ENCODE peak calls at places on chromosomes 1 and 21, in four cellular contexts. O is M059J, F is spleen, L is Right ventricle myocardium superior. T is an unnamed sample.

GRCh38 chr1:116150368-116150767 is 39.2 kb downstream of the MAB21L3 start:
- DNase-seq in F (no peak), L (no peak), O (no peak), T (no peak)

GRCh38 chr1:200967693-200968468 is 55.6 kb downstream of the KIF21B start:
- DNase-seq in F (no peak), O (no peak), L (no peak), T (no peak)

GRCh38 chr1:2594641-2595131 is 8.1 kb downstream of the PRXL2B start:
- DNase-seq in L (peak; percentile 37), O (no peak), F (peak; percentile 72), T (peak; percentile 61)

GRCh38 chr1:114216431-114217173 is 62.9 kb upstream of the SYT6 start:
- DNase-seq in F (no peak), O (no peak), L (no peak), T (no peak)

GRCh38 chr1:5977494-5978444 is 14.5 kb downstream of the NPHP4 start:
- DNase-seq in L (no peak), F (peak; percentile 51), O (no peak), T (peak; percentile 49)

GRCh38 chr1:202498542-202498941 is 150.0 kb downstream of the PPP1R12B start:
- DNase-seq in O (peak; percentile 7), F (no peak), L (no peak), T (no peak)

GRCh38 chr21:28136687-28137086 is 856.0 kb downstream of the LTN1 start:
- DNase-seq in O (peak; percentile 79), L (no peak), F (no peak), T (no peak)

GRCh38 chr1:118504231-118504644 is 319.2 kb upstream of the SPAG17 start:
- DNase-seq in F (no peak), L (no peak), O (no peak), T (no peak)

GRCh38 chr1:59046730-59047157 is 250.2 kb upstream of the FGGY start:
- DNase-seq in L (no peak), F (peak; percentile 78), O (peak; percentile 30), T (no peak)

GRCh38 chr1:36889846-36890245 is 144.5 kb downstream of the GRIK3 start:
- DNase-seq in O (no peak), F (peak; percentile 25), L (no peak), T (peak; percentile 21)

GRCh38 chr1:160191756-160192155 is 1.4 kb downstream of the CASQ1 start:
- DNase-seq in F (no peak), O (no peak), L (no peak), T (no peak)

GRCh38 chr21:44429894-44430293 is 25.4 kb upstream of the LRRC3 start:
- DNase-seq in O (no peak), L (no peak), F (no peak), T (no peak)

GRCh38 chr1:62389531-62389930 is 47.3 kb upstream of the USP1 start:
- DNase-seq in F (no peak), L (no peak), O (peak; percentile 24), T (no peak)

GRCh38 chr21:34669149-34669879 is 520 bp downstream of the CLIC6 start:
- DNase-seq in O (peak; percentile 18), F (no peak), L (no peak), T (no peak)

GRCh38 chr1:25758466-25759070 is 41.4 kb upstream of the SELENON start:
- DNase-seq in L (no peak), O (no peak), F (no peak), T (no peak)

GRCh38 chr1:109828756-109829505 is 65.2 kb upstream of the EPS8L3 start:
- DNase-seq in F (no peak), O (peak; percentile 94), L (no peak), T (no peak)

GRCh38 chr1:198529414-198529813 is 11.1 kb downstream of the ATP6V1G3 start:
- DNase-seq in F (no peak), O (peak; percentile 90), L (no peak), T (no peak)

GRCh38 chr1:31878018-31878417 is 60.1 kb downstream of the PTP4A2 start:
- DNase-seq in O (no peak), L (peak; percentile 57), F (no peak), T (no peak)

GRCh38 chr1:10704383-10704882 is 92.0 kb downstream of the CASZ1 start:
- DNase-seq in F (no peak), L (no peak), O (peak; percentile 61), T (no peak)

GRCh38 chr1:28027238-28027637 is 61.2 kb downstream of the EYA3 start:
- DNase-seq in O (no peak), F (no peak), L (no peak), T (no peak)

GRCh38 chr1:11501491-11501897 is 22.5 kb downstream of the DISP3 start:
- DNase-seq in O (no peak), F (peak; percentile 56), L (peak; percentile 52), T (peak; percentile 56)

GRCh38 chr1:154220970-154221814 is 437 bp downstream of the UBAP2L start:
- DNase-seq in F (peak; percentile 93), O (peak; percentile 36), L (peak; percentile 75), T (peak; percentile 83)

GRCh38 chr1:227215863-227216510 is 102.3 kb downstream of the CDC42BPA start:
- DNase-seq in O (no peak), L (no peak), F (no peak), T (no peak)

GRCh38 chr1:241611063-241611462 is 29.1 kb downstream of the CHML start:
- DNase-seq in F (no peak), O (peak; percentile 79), L (no peak), T (no peak)

GRCh38 chr1:36836196-36836883 is 198.0 kb downstream of the GRIK3 start:
- DNase-seq in F (peak; percentile 27), O (no peak), L (no peak), T (no peak)

GRCh38 chr1:147600119-147601111 is 59.1 kb downstream of the BCL9 start:
- DNase-seq in L (no peak), F (no peak), O (peak; percentile 66), T (peak; percentile 65)

GRCh38 chr1:12153181-12153785 is 13.5 kb upstream of the TNFRSF1B start:
- DNase-seq in L (peak; percentile 80), O (peak; percentile 89), F (peak; percentile 93), T (no peak)